ENCODE peak calls at places on chromosomes 11 and 22, in eight cellular contexts. K is lower leg skin, I is WTC11, C is cardiac muscle cell, S is heart left ventricle, N is astrocyte of the spinal cord, X is coronary artery, Z is PC-3. G is an unnamed sample.

GRCh38 chr11:46387919-46388618 is 3.5 kb downstream of the CHRM4 start:
- DNase-seq in K (no peak), I (no peak), C (no peak), S (no peak), N (no peak), X (no peak), Z (no peak), G (no peak)

GRCh38 chr11:73149105-73149504 is 7.0 kb upstream of the FCHSD2 start:
- DNase-seq in K (no peak), I (no peak), C (no peak), S (no peak), N (no peak), X (no peak), Z (no peak), G (no peak)

GRCh38 chr11:8086001-8086479 is 5.0 kb downstream of the TUB start:
- DNase-seq in K (no peak), I (no peak), C (no peak), S (no peak), N (peak), X (no peak), Z (no peak), G (no peak)

GRCh38 chr11:90500922-90501568 is 278.2 kb upstream of the CHORDC1 start:
- DNase-seq in K (no peak), I (no peak), C (no peak), S (no peak), N (no peak), X (no peak), Z (no peak), G (no peak)

GRCh38 chr11:46347637-46348311 is 511 bp downstream of the DGKZ start:
- DNase-seq in K (no peak), I (no peak), C (no peak), S (no peak), N (no peak), X (no peak), Z (no peak), G (no peak)

GRCh38 chr22:46507451-46508390 is 29.7 kb downstream of the CELSR1 start:
- DNase-seq in K (no peak), I (no peak), C (no peak), S (no peak), N (no peak), X (no peak), Z (no peak), G (no peak)

GRCh38 chr11:77609234-77609633 is 19.5 kb downstream of the AQP11 start:
- DNase-seq in K (no peak), I (no peak), C (no peak), S (no peak), N (no peak), X (no peak), Z (no peak), G (no peak)

GRCh38 chr22:30430933-30431332 is 5.4 kb downstream of the MTFP1 start:
- DNase-seq in K (no peak), I (no peak), C (no peak), S (no peak), N (no peak), X (no peak), Z (no peak), G (no peak)

GRCh38 chr22:34878996-34879395 is 187.0 kb upstream of the ISX start:
- DNase-seq in K (no peak), I (no peak), C (no peak), S (no peak), N (peak), X (no peak), Z (no peak), G (no peak)

GRCh38 chr22:17773606-17774205 is 563 bp downstream of the BID start:
- DNase-seq in K (no peak), I (peak), C (peak), S (no peak), N (peak), X (no peak), Z (peak), G (peak)

GRCh38 chr11:86291466-86292262 is 10.4 kb upstream of the HIKESHI start:
- DNase-seq in K (no peak), I (peak), C (peak), S (no peak), N (peak), X (no peak), Z (peak), G (no peak)

GRCh38 chr11:64934765-64935633 is 694 bp downstream of the GPHA2 start:
- DNase-seq in K (no peak), I (no peak), C (no peak), S (no peak), N (no peak), X (no peak), Z (no peak), G (no peak)

GRCh38 chr11:14852571-14853177 is 39.4 kb downstream of the CYP2R1 start:
- DNase-seq in K (no peak), I (no peak), C (no peak), S (no peak), N (no peak), X (no peak), Z (no peak), G (no peak)

DNA sequence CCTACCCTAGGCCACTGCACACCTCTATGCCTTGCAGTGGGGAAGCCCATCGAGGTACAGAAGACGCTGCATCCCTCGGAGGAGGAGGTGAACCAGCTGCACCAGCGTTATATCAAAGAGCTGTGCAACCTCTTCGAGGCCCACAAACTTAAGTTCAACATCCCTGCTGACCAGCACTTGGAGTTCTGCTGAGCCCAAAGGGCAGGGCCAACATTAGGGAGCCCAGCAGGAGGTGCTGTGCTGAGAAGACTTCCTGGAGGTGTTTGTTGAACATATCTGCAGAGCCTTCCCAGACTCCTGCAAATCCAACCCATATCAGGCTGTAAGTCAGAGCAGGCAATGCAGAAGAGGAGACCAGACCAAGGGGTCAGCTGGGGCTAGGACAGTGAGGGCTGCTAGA is 13.5 kb downstream of the MOGAT2 start:
- DNase-seq in K (no peak), I (no peak), C (no peak), S (no peak), N (no peak), X (no peak), Z (no peak), G (no peak)
- TF ChIP-seq CTCF in K (no peak), I (no peak), C (no peak), S (no peak), N (no peak), X (no peak), Z (peak), G (no peak)

GRCh38 chr11:299951-300735 is 817 bp upstream of the IFITM5 start:
- DNase-seq in K (no peak), I (no peak), C (peak), S (peak), N (no peak), X (no peak), Z (no peak), G (no peak)

GRCh38 chr11:304915-305833 is 2.4 kb upstream of the IFITM2 start:
- DNase-seq in K (peak), I (peak), C (peak), S (no peak), N (peak), X (no peak), Z (peak), G (no peak)

GRCh38 chr11:305834-306211 is 1.8 kb upstream of the IFITM2 start:
- DNase-seq in K (no peak), I (no peak), C (no peak), S (no peak), N (no peak), X (no peak), Z (no peak), G (no peak)

GRCh38 chr11:304061-304506 is 3.5 kb upstream of the IFITM2 start:
- DNase-seq in K (no peak), I (no peak), C (no peak), S (peak), N (no peak), X (no peak), Z (no peak), G (no peak)

DNA sequence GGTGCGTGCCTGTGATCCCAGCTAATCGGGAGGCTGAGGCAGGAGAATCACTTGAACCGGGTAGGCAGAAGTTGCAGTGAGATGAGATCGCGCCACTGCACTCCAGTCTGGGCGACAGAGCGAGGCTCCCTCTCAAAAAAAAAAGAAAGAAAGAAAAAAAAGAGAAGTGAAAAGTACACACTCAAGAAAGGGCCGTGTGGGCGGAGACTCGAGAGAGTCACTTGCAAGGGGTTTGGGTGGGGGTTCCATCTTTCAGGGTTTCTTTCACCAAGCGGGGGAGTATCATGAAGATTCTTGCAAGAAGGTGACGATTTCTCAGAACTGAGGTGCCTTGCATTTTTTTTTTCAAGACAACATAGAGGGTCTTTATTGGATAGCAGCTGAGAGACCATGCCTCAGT is 4.0 kb upstream of the IFITM5 start:
- DNase-seq in K (no peak), I (no peak), C (no peak), S (no peak), N (no peak), X (no peak), Z (no peak), G (no peak)
- TF ChIP-seq CTCF in K (no peak), I (no peak), C (no peak), S (no peak), N (no peak), X (no peak), Z (no peak), G (no peak)

DNA sequence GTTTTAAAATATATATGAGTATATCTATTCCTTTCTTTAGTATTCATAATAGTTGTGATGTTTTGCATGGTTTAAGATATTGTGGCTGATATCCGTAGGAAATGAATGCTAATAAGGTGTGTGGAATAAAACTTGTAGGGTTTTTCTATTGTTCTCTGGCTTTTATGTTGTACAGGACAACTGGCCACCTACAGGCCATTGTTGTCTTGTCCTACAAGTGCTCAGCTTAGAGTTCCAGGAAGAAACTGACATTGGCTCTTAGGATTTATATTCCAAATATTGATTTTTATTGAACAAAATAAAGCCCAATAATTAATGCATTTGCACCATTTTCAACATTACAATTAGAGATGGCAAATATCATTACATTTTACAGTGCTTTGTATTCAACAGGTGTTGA is 512.8 kb upstream of the TENM4 start:
- DNase-seq in K (no peak), I (no peak), C (no peak), S (no peak), N (no peak), X (no peak), Z (no peak), G (no peak)
- TF ChIP-seq CTCF in K (no peak), I (no peak), C (no peak), S (no peak), N (no peak), X (no peak), Z (peak), G (peak)

GRCh38 chr22:19036229-19036522 is 86.0 kb downstream of the DGCR2 start:
- DNase-seq in K (no peak), I (no peak), C (no peak), S (no peak), N (no peak), X (no peak), Z (no peak), G (no peak)

GRCh38 chr22:19035474-19036228 is 86.6 kb downstream of the DGCR2 start:
- DNase-seq in K (no peak), I (peak), C (peak), S (no peak), N (no peak), X (no peak), Z (no peak), G (peak)

GRCh38 chr22:19037282-19038163 is 84.7 kb downstream of the DGCR2 start:
- DNase-seq in K (no peak), I (peak), C (no peak), S (peak), N (no peak), X (no peak), Z (no peak), G (peak)

GRCh38 chr22:19038164-19038546 is 84.1 kb downstream of the DGCR2 start:
- DNase-seq in K (no peak), I (peak), C (no peak), S (peak), N (no peak), X (no peak), Z (no peak), G (peak)

DNA sequence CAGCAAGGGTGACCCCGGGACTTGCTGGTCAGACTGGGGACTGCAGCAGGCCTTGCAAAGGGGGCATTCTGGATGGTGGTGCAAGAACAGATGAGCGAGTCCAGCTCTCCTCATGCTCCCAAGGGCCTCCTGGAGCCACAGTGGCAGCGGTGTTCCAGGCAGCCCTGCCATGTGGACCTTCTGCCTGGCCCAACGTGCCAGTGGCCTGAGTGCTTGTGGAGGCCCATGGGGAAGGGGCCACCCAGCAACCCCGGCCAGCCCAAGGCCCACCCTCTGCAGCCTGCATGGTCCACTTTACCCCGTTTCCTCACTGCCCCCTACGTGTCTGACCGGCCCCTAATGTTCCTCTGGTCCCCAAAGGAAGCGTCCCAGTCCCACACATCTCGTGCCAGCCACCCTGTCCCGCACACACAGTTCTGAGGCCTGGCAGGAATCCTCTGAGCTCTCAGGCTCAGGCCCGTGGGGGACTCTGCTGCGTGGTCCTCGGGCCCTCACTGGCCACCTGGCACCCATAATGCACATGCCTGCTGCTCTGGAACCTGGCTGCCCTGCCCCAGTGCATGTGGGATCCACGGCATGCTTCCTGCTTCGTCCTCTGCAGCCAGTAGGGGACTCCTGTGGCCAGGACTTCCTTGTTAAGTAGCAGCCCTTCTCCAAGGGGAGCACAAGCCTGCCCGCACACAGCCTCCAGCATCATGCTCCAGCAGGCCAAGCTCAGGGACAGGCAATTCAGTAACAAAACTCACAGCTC is 85.5 kb downstream of the DGCR2 start:
- DNase-seq in K (no peak), I (peak), C (no peak), S (peak), N (no peak), X (no peak), Z (no peak), G (peak)
- TF ChIP-seq CTCF in K (no peak), I (no peak), C (peak), S (no peak), N (peak), X (no peak), Z (no peak), G (no peak)

DNA sequence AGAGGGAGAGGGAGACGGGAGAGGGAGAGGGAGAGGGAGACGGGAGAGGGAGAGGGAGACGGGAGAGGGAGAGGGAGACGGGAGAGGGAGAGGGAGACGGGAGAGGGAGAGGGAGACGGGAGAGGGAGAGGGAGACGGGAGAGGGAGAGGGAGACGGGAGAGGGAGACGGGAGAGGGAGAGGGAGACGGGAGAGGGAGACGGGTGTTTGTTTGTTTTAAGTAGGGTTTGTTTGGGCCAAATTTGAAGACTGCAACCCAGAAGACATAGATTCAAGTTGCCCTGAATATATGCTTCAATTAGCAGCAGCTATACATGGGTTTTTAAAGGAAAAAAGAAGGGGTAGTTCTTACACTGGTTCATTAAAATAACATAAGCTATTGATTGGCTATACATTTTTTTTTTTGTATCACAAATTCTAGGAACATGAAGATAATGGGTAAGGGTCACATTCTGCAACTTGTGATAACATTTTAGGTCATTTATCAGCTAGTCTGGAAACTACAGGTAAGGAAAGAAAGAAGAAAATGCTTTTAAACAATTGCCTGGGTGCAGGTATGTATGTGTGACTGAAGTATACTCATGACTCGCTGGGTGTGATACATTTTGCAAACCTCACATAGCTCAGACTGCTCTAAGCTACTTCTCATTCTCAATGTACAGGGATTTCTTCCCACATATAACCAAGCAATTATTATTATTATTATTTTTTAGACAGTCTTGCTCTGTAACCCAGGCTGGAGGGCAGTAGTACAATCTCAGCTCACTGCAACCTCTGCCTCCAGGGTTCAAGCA is 67.3 kb downstream of the MCHR1 start:
- DNase-seq in K (no peak), I (no peak), C (no peak), S (no peak), N (no peak), X (no peak), Z (no peak), G (no peak)
- TF ChIP-seq CTCF in K (no peak), I (no peak), C (no peak), S (no peak), N (no peak), X (no peak), Z (no peak), G (no peak)

GRCh38 chr11:109040303-109040702 is 375.4 kb downstream of the DDX10 start:
- DNase-seq in K (no peak), I (peak), C (no peak), S (no peak), N (no peak), X (no peak), Z (peak), G (no peak)
- TF ChIP-seq CTCF in K (no peak), I (peak), C (peak), S (no peak), N (peak), X (no peak), Z (peak), G (peak)

DNA sequence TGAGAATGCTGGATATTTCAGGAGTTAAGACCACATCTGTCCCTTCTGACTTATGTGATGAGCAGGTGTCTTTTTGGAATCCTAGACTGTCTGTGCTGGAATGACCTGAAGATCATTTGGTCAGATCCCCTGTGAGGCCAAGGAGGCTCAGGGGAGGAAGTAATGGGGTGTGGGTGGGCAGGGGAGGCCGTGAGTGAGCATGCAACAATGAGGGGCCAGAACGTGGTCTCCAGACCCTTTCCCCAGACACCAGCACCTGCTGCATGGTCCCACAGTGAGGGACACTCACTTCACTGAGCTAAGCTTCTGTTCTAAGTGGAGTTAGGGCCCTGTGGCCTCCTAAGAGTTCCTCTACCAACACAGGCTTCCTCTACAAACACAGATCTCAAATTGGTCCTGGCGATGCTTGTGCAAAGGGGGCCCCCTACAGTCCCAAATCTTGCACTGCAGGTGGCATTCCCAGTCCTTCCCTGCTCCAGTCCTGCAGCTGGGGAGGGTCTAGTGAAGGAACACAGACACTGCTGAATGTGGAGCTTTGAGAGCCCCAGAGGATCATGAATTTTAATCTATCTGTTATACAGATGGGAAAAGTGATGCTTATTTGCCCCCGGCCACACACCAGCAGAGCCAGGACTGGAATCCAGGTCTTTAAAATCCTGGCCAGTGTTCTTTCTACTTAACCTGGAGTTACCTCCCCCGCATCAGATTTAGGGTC is 7.4 kb downstream of the USP2 start:
- DNase-seq in K (peak), I (peak), C (peak), S (no peak), N (peak), X (peak), Z (peak), G (no peak)
- TF ChIP-seq CTCF in K (no peak), I (peak), C (peak), S (peak), N (peak), X (peak), Z (peak), G (peak)

DNA sequence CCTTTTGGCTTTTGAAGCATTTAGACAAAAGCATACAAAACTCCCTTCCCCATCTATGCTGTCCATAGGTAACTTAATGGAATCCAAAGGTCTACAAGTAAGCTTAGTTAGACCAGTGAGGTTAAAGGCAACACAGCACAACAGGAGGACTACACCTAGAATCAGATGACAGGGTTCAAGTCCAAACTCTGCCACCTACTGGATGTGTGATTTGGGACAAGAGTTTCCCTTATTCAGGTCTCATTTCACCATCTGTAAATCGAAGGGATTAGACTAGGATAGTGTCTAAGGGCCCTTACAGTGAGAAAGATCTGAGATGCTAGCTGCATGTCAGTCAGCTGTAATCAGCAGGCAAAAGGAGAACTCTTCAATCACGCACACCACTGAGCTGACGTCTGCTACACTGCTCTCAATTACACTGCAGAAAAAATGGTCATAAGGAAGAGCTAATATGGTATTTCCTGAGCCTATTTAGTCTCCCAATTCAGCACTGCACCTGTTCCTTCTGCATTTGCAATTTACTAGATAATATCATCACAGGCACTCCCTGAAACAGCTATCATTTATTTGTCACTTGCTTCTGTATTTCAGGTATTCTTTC is 82.2 kb downstream of the SERGEF start:
- DNase-seq in K (no peak), I (no peak), C (no peak), S (no peak), N (no peak), X (no peak), Z (no peak), G (no peak)
- TF ChIP-seq CTCF in K (no peak), I (no peak), C (no peak), S (no peak), N (no peak), X (no peak), Z (no peak), G (no peak)

GRCh38 chr11:34461215-34461614 is 22.5 kb downstream of the CAT start:
- DNase-seq in K (no peak), I (no peak), C (no peak), S (no peak), N (no peak), X (no peak), Z (no peak), G (no peak)
- TF ChIP-seq CTCF in K (no peak), I (no peak), C (no peak), S (no peak), N (no peak), X (no peak), Z (no peak), G (no peak)